ENCODE peak calls at places on chromosomes 13 and 19, in four cellular contexts. Z is fibroblast of lung, N is hepatocyte, W is GM12878. Q is an unnamed sample. For H3K4me1, the result is how much of the 10 kb centered on the place peaks cover.

GRCh38 chr19:18867751-18868150 is 28.2 kb downstream of the CERS1 start:
- DNase-seq in Z (no peak), N (no peak), W (no peak), Q (no peak)

GRCh38 chr19:21317821-21318220 is 11.4 kb downstream of the ZNF708 start:
- DNase-seq in Z (no peak), N (no peak), W (no peak), Q (no peak)

GRCh38 chr13:80977168-80977567 is 636.2 kb upstream of the SPRY2 start:
- DNase-seq in Z (no peak), N (no peak), W (no peak), Q (no peak)

GRCh38 chr13:112112534-112113276 is 45.8 kb downstream of the SOX1 start:
- DNase-seq in Z (no peak), N (no peak), W (no peak), Q (no peak)

GRCh38 chr13:57629821-57630235 is 1.7 kb upstream of the PCDH17 start:
- DNase-seq in Z (peak), N (peak), W (no peak), Q (peak)

GRCh38 chr13:101917833-101918755 is 465.6 kb downstream of the ITGBL1 start:
- DNase-seq in Z (no peak), N (no peak), W (no peak), Q (peak)

GRCh38 chr13:110944121-110944967 is 29.5 kb upstream of the ANKRD10 start:
- DNase-seq in Z (peak), N (peak), W (no peak), Q (peak)

GRCh38 chr19:44113784-44114390 is 688 bp downstream of the ZNF225 start:
- DNase-seq in Z (no peak), N (no peak), W (no peak), Q (peak)

GRCh38 chr19:56132316-56132822 is 8.7 kb upstream of the ZNF444 start:
- DNase-seq in Z (peak), N (peak), W (no peak), Q (peak)

GRCh38 chr19:5578094-5578846 is 10.5 kb upstream of the TINCR start:
- DNase-seq in Z (no peak), N (peak), W (no peak), Q (peak)

GRCh38 chr13:75468098-75468497 is 13.9 kb downstream of the TBC1D4 start:
- DNase-seq in Z (peak), N (no peak), W (no peak), Q (no peak)

GRCh38 chr19:5031231-5032100 is 62.6 kb downstream of the KDM4B start:
- DNase-seq in Z (peak), N (peak), W (peak), Q (peak)

GRCh38 chr19:5805465-5806132 is 732 bp downstream of the NRTN start:
- DNase-seq in Z (peak), N (peak), W (no peak), Q (peak)

GRCh38 chr19:1355258-1355973 is 28.3 kb upstream of the NDUFS7 start:
- DNase-seq in Z (peak), N (no peak), W (no peak), Q (peak)

GRCh38 chr13:36130168-36130541 is 1.0 kb downstream of the DCLK1 start:
- DNase-seq in Z (no peak), N (no peak), W (no peak), Q (no peak)
- TF ChIP-seq EZH2 in Z (no peak), N (no peak), W (no peak), Q (no peak)

GRCh38 chr13:93882086-93882651 is 597.3 kb downstream of the DCT start:
- DNase-seq in Z (peak), N (no peak), W (no peak), Q (no peak)
- H3K4me1 ChIP-seq in Z (under half), N (under half), W (under half), Q (under half)

DNA sequence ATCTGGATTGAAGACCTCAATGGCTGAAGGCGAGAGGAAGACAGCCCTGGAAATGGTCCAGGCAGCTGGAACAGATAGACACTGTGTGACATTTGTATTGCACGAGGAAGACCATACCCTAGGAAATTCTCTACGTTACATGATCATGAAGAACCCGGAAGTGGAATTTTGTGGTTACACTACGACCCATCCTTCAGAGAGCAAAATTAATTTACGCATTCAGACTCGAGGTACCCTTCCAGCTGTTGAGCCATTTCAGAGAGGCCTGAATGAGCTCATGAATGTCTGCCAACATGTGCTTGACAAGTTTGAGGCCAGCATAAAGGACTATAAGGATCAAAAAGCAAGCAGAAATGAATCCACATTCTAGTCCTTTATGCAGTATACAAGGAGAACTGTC is 1.2 kb downstream of the POLR1D start:
- DNase-seq in Z (no peak), N (no peak), W (no peak), Q (no peak)
- H3K4me3 ChIP-seq in Z (peak), N (peak), W (peak), Q (peak)

DNA sequence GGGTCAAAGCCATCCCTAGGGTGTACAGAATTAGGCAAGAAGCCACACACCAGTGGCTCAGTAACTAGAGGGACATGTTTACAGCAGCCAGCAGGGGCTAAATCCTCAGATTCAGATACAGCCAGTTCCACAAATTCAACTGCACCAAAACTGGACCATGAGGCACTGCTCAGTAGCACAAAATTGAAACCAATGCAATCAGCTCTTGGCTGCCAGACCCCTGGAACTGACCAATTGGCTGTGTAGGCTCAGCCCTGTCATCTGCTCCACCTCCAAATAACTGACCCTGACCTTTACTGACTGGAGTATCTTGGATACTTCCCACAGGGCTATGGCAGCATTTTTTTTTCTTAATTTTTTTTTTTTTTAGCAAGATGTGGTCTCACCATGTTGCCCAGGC is 226.5 kb downstream of the FOXO1 start:
- DNase-seq in Z (no peak), N (no peak), W (no peak), Q (no peak)
- TF ChIP-seq EZH2 in Z (no peak), N (no peak), W (no peak), Q (no peak)

GRCh38 chr19:54145541-54146158 is 8.1 kb downstream of the CNOT3 start:
- DNase-seq in Z (no peak), N (no peak), W (no peak), Q (no peak)

GRCh38 chr19:54138777-54139256 is 1.3 kb downstream of the CNOT3 start:
- DNase-seq in Z (no peak), N (no peak), W (no peak), Q (no peak)

GRCh38 chr19:54137913-54138776 is 583 bp downstream of the CNOT3 start:
- DNase-seq in Z (no peak), N (peak), W (no peak), Q (peak)

GRCh38 chr19:54141356-54141755 is 3.8 kb downstream of the CNOT3 start:
- DNase-seq in Z (peak), N (no peak), W (no peak), Q (no peak)

GRCh38 chr19:54142166-54142780 is 4.7 kb downstream of the CNOT3 start:
- DNase-seq in Z (peak), N (no peak), W (no peak), Q (no peak)
- H3K4me1 ChIP-seq in Z (under half), N (under half), W (under half), Q (under half)

GRCh38 chr13:28533049-28533436 is 38.1 kb upstream of the FLT1 start:
- DNase-seq in Z (no peak), N (no peak), W (no peak), Q (no peak)
- H3K4me3 ChIP-seq in Z (peak), N (peak), W (peak), Q (peak)

GRCh38 chr19:7992575-7992974 is 12.9 kb downstream of the ELAVL1 start:
- DNase-seq in Z (no peak), N (no peak), W (no peak), Q (no peak)
- TF ChIP-seq EZH2 in Z (no peak), N (no peak), W (no peak), Q (no peak)

DNA sequence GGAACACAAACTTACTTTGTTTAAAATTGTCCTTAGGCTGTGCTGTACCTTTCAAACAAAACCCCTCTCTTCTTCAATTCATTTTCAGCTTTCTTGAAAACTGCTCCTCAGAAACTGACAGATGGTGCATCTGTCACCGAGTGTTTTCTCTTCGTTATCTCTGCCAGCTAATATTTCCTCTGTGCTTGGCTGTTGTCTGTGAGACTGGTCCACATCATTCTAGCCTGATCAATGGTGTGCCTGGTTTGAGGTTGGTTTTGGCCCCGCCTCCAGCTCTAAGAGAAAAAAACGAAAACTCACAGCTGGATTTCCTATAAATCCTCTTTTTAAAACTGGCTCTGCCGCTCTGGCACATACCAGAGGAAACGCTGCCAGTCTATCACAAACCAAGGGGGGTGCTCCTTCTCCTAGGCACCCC is 79.7 kb downstream of the STARD13 start:
- DNase-seq in Z (peak), N (no peak), W (no peak), Q (peak)
- H3K4me1 ChIP-seq in Z (under half), N (under half), W (under half), Q (under half)